ENCODE peak calls at places on chromosomes 16 and 17, in seven cellular contexts. One of them, this sample, is unnamed.

GRCh38 chr17:16495980-16496819 is 4.2 kb upstream of the LRRC75A start:
- DNase-seq in foreskin keratinocyte: no peak
- DNase-seq in pancreas: no peak
- DNase-seq in heart right ventricle: no peak
- DNase-seq in fibroblast of lung: no peak
- DNase-seq in CD8-positive, alpha-beta T cell: no peak
- DNase-seq in upper lobe of right lung: no peak
- DNase-seq in this sample: no peak

GRCh38 chr17:77526728-77527355 is 386.1 kb downstream of the SEC14L1 start:
- DNase-seq in foreskin keratinocyte: peak; percentile 30
- DNase-seq in heart right ventricle: no peak
- DNase-seq in pancreas: no peak
- DNase-seq in upper lobe of right lung: peak; percentile 45
- DNase-seq in fibroblast of lung: no peak
- DNase-seq in CD8-positive, alpha-beta T cell: no peak
- DNase-seq in this sample: no peak

GRCh38 chr16:81181013-81181720 is 57.3 kb upstream of the BCO1 start:
- DNase-seq in fibroblast of lung: peak; percentile 95
- DNase-seq in heart right ventricle: peak; percentile 65
- DNase-seq in upper lobe of right lung: peak; percentile 69
- DNase-seq in pancreas: peak; percentile 59
- DNase-seq in CD8-positive, alpha-beta T cell: no peak
- DNase-seq in foreskin keratinocyte: peak; percentile 96
- DNase-seq in this sample: peak; percentile 74

GRCh38 chr16:73313950-73314349 is 266.0 kb upstream of the ZFHX3 start:
- DNase-seq in pancreas: no peak
- DNase-seq in heart right ventricle: no peak
- DNase-seq in upper lobe of right lung: no peak
- DNase-seq in CD8-positive, alpha-beta T cell: no peak
- DNase-seq in foreskin keratinocyte: no peak
- DNase-seq in fibroblast of lung: no peak
- DNase-seq in this sample: no peak

GRCh38 chr16:21026846-21027245 is 123.8 kb downstream of the DNAH3 start:
- DNase-seq in heart right ventricle: no peak
- DNase-seq in pancreas: no peak
- DNase-seq in upper lobe of right lung: no peak
- DNase-seq in fibroblast of lung: no peak
- DNase-seq in foreskin keratinocyte: no peak
- DNase-seq in CD8-positive, alpha-beta T cell: no peak
- DNase-seq in this sample: no peak

GRCh38 chr17:40803617-40804082 is 3.9 kb upstream of the KRT28 start:
- DNase-seq in CD8-positive, alpha-beta T cell: peak; percentile 79
- DNase-seq in pancreas: peak; percentile 52
- DNase-seq in foreskin keratinocyte: peak; percentile 48
- DNase-seq in upper lobe of right lung: peak; percentile 86
- DNase-seq in heart right ventricle: peak; percentile 74
- DNase-seq in fibroblast of lung: peak; percentile 52
- DNase-seq in this sample: no peak

GRCh38 chr17:74192950-74193781 is 10.3 kb upstream of the RPL38 start:
- DNase-seq in CD8-positive, alpha-beta T cell: no peak
- DNase-seq in heart right ventricle: peak; percentile 40
- DNase-seq in pancreas: no peak
- DNase-seq in fibroblast of lung: no peak
- DNase-seq in upper lobe of right lung: peak; percentile 81
- DNase-seq in foreskin keratinocyte: no peak
- DNase-seq in this sample: peak; percentile 50

GRCh38 chr17:28216528-28216927 is 102.5 kb upstream of the TMEM97 start:
- DNase-seq in upper lobe of right lung: no peak
- DNase-seq in pancreas: no peak
- DNase-seq in CD8-positive, alpha-beta T cell: no peak
- DNase-seq in heart right ventricle: no peak
- DNase-seq in foreskin keratinocyte: peak; percentile 62
- DNase-seq in fibroblast of lung: peak; percentile 33
- DNase-seq in this sample: no peak

GRCh38 chr17:823501-823902 is 41.3 kb downstream of the MRM3 start:
- DNase-seq in foreskin keratinocyte: no peak
- DNase-seq in pancreas: no peak
- DNase-seq in CD8-positive, alpha-beta T cell: no peak
- DNase-seq in heart right ventricle: no peak
- DNase-seq in fibroblast of lung: no peak
- DNase-seq in upper lobe of right lung: no peak
- DNase-seq in this sample: no peak

DNA sequence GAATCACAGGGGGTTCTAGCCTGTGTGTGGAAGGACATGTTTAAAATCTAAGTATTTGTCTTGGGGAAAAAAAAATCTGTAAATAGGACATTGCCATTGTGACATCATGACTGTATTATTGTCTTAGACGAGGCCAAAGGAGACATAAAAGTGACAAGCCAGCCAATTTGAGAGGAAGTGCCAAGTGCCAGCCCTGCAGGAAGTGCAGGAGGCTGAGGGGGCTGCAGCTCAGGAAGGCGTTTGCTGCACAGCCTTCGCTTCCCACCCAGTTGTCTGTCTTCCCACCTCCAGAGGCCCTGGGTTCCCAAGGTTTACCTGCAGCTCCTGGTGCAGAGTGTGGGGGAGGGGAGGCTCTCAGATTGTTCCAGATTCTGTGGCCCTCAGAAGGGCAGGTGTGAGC is 1.3 kb downstream of the ADCY7 start:
- DNase-seq in CD8-positive, alpha-beta T cell: peak; percentile 51
- DNase-seq in fibroblast of lung: no peak
- DNase-seq in foreskin keratinocyte: no peak
- DNase-seq in heart right ventricle: no peak
- DNase-seq in pancreas: no peak
- DNase-seq in upper lobe of right lung: peak; percentile 64
- DNase-seq in this sample: no peak
- H3K27ac ChIP-seq in CD8-positive, alpha-beta T cell: peak overlapping the region; percentile 77
- H3K27ac ChIP-seq in fibroblast of lung: no peak overlapping the region
- H3K27ac ChIP-seq in foreskin keratinocyte: no peak overlapping the region
- H3K27ac ChIP-seq in heart right ventricle: peak overlapping the region; percentile 64
- H3K27ac ChIP-seq in pancreas: no peak overlapping the region
- H3K27ac ChIP-seq in upper lobe of right lung: peak overlapping the region; percentile 79
- H3K27ac ChIP-seq in this sample: no peak overlapping the region

DNA sequence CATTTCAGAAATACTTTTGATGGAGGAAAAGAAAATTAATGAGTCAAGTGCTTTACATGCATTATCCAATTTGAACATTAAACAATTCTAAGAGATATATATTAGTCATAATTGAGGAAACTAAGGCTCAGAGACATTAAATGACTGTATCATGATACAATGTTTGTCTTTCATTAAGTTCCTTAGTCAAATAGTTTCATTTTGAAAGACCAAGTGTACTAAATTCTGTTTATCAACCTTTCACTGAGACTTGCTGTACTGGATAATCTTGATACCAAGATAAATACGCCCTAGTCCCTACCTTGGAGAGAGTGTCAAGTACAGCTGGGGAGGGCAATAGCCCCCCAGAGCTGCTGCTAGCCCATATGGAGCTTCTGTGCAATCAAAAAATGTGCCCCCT is 24.2 kb downstream of the TOM1L2 start:
- DNase-seq in fibroblast of lung: no peak
- DNase-seq in foreskin keratinocyte: no peak
- DNase-seq in upper lobe of right lung: no peak
- DNase-seq in heart right ventricle: no peak
- DNase-seq in CD8-positive, alpha-beta T cell: no peak
- DNase-seq in pancreas: no peak
- DNase-seq in this sample: peak; percentile 64
- H3K27ac ChIP-seq in fibroblast of lung: no peak overlapping the region
- H3K27ac ChIP-seq in foreskin keratinocyte: peak overlapping the region; percentile 87
- H3K27ac ChIP-seq in upper lobe of right lung: no peak overlapping the region
- H3K27ac ChIP-seq in heart right ventricle: no peak overlapping the region
- H3K27ac ChIP-seq in CD8-positive, alpha-beta T cell: no peak overlapping the region
- H3K27ac ChIP-seq in pancreas: no peak overlapping the region
- H3K27ac ChIP-seq in this sample: peak overlapping the region; percentile 85

DNA sequence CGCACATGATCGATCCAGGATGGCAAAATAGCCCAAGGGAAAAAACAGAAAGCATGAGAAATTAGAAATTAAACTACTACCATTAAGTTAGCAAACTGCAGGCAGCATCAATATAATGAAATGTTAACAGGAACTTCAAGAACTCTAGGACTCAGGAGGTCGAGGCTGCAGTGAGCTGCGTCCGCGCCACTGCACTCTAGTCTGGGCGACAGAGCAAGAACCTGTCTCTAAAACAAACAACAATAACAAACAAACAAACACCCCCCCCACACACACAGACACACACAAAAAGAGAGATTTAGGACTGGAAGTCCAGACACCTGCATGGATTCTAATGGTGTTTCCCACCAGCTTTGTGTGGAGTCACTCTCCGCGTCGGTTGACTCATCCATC is 525 bp upstream of the SEPHS2 start:
- DNase-seq in heart right ventricle: no peak
- DNase-seq in upper lobe of right lung: no peak
- DNase-seq in foreskin keratinocyte: no peak
- DNase-seq in pancreas: no peak
- DNase-seq in fibroblast of lung: no peak
- DNase-seq in CD8-positive, alpha-beta T cell: no peak
- DNase-seq in this sample: no peak
- H3K27ac ChIP-seq in heart right ventricle: peak overlapping the region; percentile 92
- H3K27ac ChIP-seq in upper lobe of right lung: peak overlapping the region; percentile 97
- H3K27ac ChIP-seq in foreskin keratinocyte: no peak overlapping the region
- H3K27ac ChIP-seq in pancreas: peak overlapping the region; percentile 94
- H3K27ac ChIP-seq in fibroblast of lung: peak overlapping the region; percentile 91
- H3K27ac ChIP-seq in CD8-positive, alpha-beta T cell: peak overlapping the region; percentile 76
- H3K27ac ChIP-seq in this sample: peak overlapping the region; percentile 84

GRCh38 chr16:87389245-87389644 is 2.9 kb upstream of the MAP1LC3B start:
- DNase-seq in heart right ventricle: no peak
- DNase-seq in foreskin keratinocyte: no peak
- DNase-seq in fibroblast of lung: no peak
- DNase-seq in pancreas: peak; percentile 37
- DNase-seq in upper lobe of right lung: no peak
- DNase-seq in CD8-positive, alpha-beta T cell: no peak
- DNase-seq in this sample: no peak

GRCh38 chr16:87390641-87391323 is 1.4 kb upstream of the MAP1LC3B start:
- DNase-seq in CD8-positive, alpha-beta T cell: no peak
- DNase-seq in pancreas: no peak
- DNase-seq in heart right ventricle: no peak
- DNase-seq in upper lobe of right lung: no peak
- DNase-seq in foreskin keratinocyte: no peak
- DNase-seq in fibroblast of lung: no peak
- DNase-seq in this sample: no peak

GRCh38 chr16:87392823-87393679 is 915 bp downstream of the MAP1LC3B start:
- DNase-seq in pancreas: peak; percentile 45
- DNase-seq in upper lobe of right lung: peak; percentile 82
- DNase-seq in foreskin keratinocyte: peak; percentile 46
- DNase-seq in heart right ventricle: peak; percentile 46
- DNase-seq in fibroblast of lung: peak; percentile 59
- DNase-seq in CD8-positive, alpha-beta T cell: peak; percentile 46
- DNase-seq in this sample: no peak

GRCh38 chr16:87391950-87392822 is at the start of gene MAP1LC3B:
- DNase-seq in upper lobe of right lung: peak; percentile 99
- DNase-seq in fibroblast of lung: peak; percentile 91
- DNase-seq in pancreas: peak; percentile 95
- DNase-seq in heart right ventricle: peak; percentile 98
- DNase-seq in foreskin keratinocyte: peak; percentile 89
- DNase-seq in CD8-positive, alpha-beta T cell: peak; percentile 96
- DNase-seq in this sample: peak; percentile 71

GRCh38 chr16:87391324-87391949 is 699 bp upstream of the MAP1LC3B start:
- DNase-seq in pancreas: no peak
- DNase-seq in fibroblast of lung: peak; percentile 19
- DNase-seq in CD8-positive, alpha-beta T cell: peak; percentile 21
- DNase-seq in foreskin keratinocyte: no peak
- DNase-seq in upper lobe of right lung: peak; percentile 92
- DNase-seq in heart right ventricle: peak; percentile 75
- DNase-seq in this sample: no peak
- H3K27ac ChIP-seq in pancreas: peak overlapping the region; percentile 94
- H3K27ac ChIP-seq in fibroblast of lung: peak overlapping the region; percentile 94
- H3K27ac ChIP-seq in CD8-positive, alpha-beta T cell: peak overlapping the region; percentile 73
- H3K27ac ChIP-seq in foreskin keratinocyte: peak overlapping the region; percentile 61
- H3K27ac ChIP-seq in upper lobe of right lung: peak overlapping the region; percentile 99
- H3K27ac ChIP-seq in heart right ventricle: peak overlapping the region; percentile 99
- H3K27ac ChIP-seq in this sample: peak overlapping the region; percentile 96

GRCh38 chr17:69326302-69327059 is 452 bp downstream of the ABCA5 start:
- DNase-seq in CD8-positive, alpha-beta T cell: no peak
- DNase-seq in upper lobe of right lung: no peak
- DNase-seq in fibroblast of lung: peak; percentile 34
- DNase-seq in foreskin keratinocyte: peak; percentile 49
- DNase-seq in heart right ventricle: no peak
- DNase-seq in pancreas: no peak
- DNase-seq in this sample: no peak
- H3K27ac ChIP-seq in CD8-positive, alpha-beta T cell: peak overlapping the region; percentile 92
- H3K27ac ChIP-seq in upper lobe of right lung: peak overlapping the region; percentile 76
- H3K27ac ChIP-seq in fibroblast of lung: peak overlapping the region; percentile 26
- H3K27ac ChIP-seq in foreskin keratinocyte: peak overlapping the region; percentile 86
- H3K27ac ChIP-seq in heart right ventricle: peak overlapping the region; percentile 85
- H3K27ac ChIP-seq in pancreas: peak overlapping the region; percentile 93
- H3K27ac ChIP-seq in this sample: peak overlapping the region; percentile 68